ENCODE peak calls at places on chromosomes 3 and 15, in six cellular contexts. C is natural killer cell, D is iPS-NIHi11, S is astrocyte, M is AG09319, E is HEK293T. L is an unnamed sample.

GRCh38 chr15:69140306-69140705 is 20.1 kb upstream of the GLCE start:
- DNase-seq in C (no peak), M (no peak), S (no peak), E (no peak), D (no peak), L (no peak)

GRCh38 chr3:13110678-13111116 is 37.5 kb upstream of the IQSEC1 start:
- DNase-seq in S (no peak), C (peak; percentile 26), D (no peak), M (no peak), E (no peak), L (no peak)

GRCh38 chr15:64681424-64682024 is 93.9 kb downstream of the RBPMS2 start:
- DNase-seq in M (no peak), S (peak; percentile 35), D (peak; percentile 87), C (no peak), E (peak; percentile 69), L (no peak)

GRCh38 chr15:42091753-42092665 is 2.4 kb downstream of the PLA2G4D start:
- DNase-seq in C (no peak), D (no peak), S (no peak), M (no peak), E (no peak), L (no peak)

GRCh38 chr3:191376742-191377141 is 46.4 kb upstream of the UTS2B start:
- DNase-seq in E (no peak), S (peak; percentile 67), D (no peak), M (peak; percentile 38), C (no peak), L (no peak)

GRCh38 chr3:16910207-16910606 is 25.5 kb downstream of the PLCL2 start:
- DNase-seq in S (no peak), C (no peak), E (no peak), M (no peak), D (no peak), L (no peak)

GRCh38 chr15:48596415-48596814 is 49.1 kb downstream of the FBN1 start:
- DNase-seq in E (no peak), S (no peak), M (no peak), D (no peak), C (no peak), L (no peak)

GRCh38 chr3:41522620-41523019 is 323.3 kb downstream of the CTNNB1 start:
- DNase-seq in S (no peak), E (no peak), D (no peak), C (no peak), M (no peak), L (no peak)

GRCh38 chr15:80904941-80905532 is 84.6 kb downstream of the MESD start:
- DNase-seq in E (no peak), C (no peak), S (no peak), D (no peak), M (no peak), L (no peak)

GRCh38 chr3:162193148-162193547 is 696.5 kb downstream of the OTOL1 start:
- DNase-seq in E (no peak), D (no peak), M (no peak), S (no peak), C (no peak), L (no peak)

GRCh38 chr15:67732994-67733393 is 92.3 kb upstream of the SKOR1 start:
- DNase-seq in E (no peak), M (no peak), D (no peak), C (no peak), S (no peak), L (no peak)

GRCh38 chr15:45093622-45094357 is 20.2 kb downstream of the DUOX2 start:
- DNase-seq in E (no peak), D (no peak), M (no peak), S (no peak), C (no peak), L (no peak)

GRCh38 chr3:45958333-45958791 is 15.1 kb downstream of the CXCR6 start:
- DNase-seq in E (no peak), S (peak; percentile 33), D (no peak), C (no peak), M (no peak), L (no peak)

GRCh38 chr3:87997298-87997697 is 61.5 kb downstream of the CGGBP1 start:
- DNase-seq in S (no peak), C (no peak), E (no peak), M (no peak), D (no peak), L (peak; percentile 28)

GRCh38 chr15:58529041-58529440 is 97.2 kb downstream of the LIPC start:
- DNase-seq in M (no peak), S (no peak), C (no peak), D (no peak), E (no peak), L (no peak)

GRCh38 chr15:72203507-72203837 is 5.9 kb upstream of the GRAMD2A start:
- DNase-seq in E (no peak), D (no peak), S (peak; percentile 80), C (no peak), M (peak; percentile 92), L (no peak)

GRCh38 chr3:127788436-127788835 is 33.9 kb downstream of the MGLL start:
- DNase-seq in C (no peak), M (no peak), S (no peak), D (no peak), E (no peak), L (no peak)

GRCh38 chr15:88613074-88613944 is 7.8 kb upstream of the AEN start:
- DNase-seq in C (no peak), E (no peak), M (no peak), S (peak; percentile 24), D (no peak), L (no peak)

GRCh38 chr3:49661281-49661680 is 12.9 kb upstream of the APEH start:
- DNase-seq in S (no peak), D (no peak), C (no peak), E (no peak), M (no peak), L (no peak)

GRCh38 chr15:90868261-90868689 is at the start of gene FURIN:
- DNase-seq in E (no peak), C (no peak), M (no peak), S (no peak), D (no peak), L (no peak)

GRCh38 chr15:95760508-95760907 is 570.0 kb upstream of the NR2F2 start:
- DNase-seq in E (no peak), S (no peak), D (peak; percentile 37), C (peak; percentile 16), M (no peak), L (no peak)

GRCh38 chr3:45026957-45027356 is 854 bp downstream of the CLEC3B start:
- DNase-seq in M (no peak), S (no peak), C (no peak), E (no peak), D (peak; percentile 35), L (no peak)

GRCh38 chr3:114104414-114104813 is 47.9 kb downstream of the QTRT2 start:
- DNase-seq in E (no peak), S (peak; percentile 31), M (no peak), D (no peak), C (no peak), L (no peak)

GRCh38 chr3:98151241-98151640 is 4.0 kb downstream of the OR5H14 start:
- DNase-seq in E (no peak), S (peak; percentile 16), C (no peak), D (no peak), M (no peak), L (no peak)

GRCh38 chr15:41861736-41862356 is 23.2 kb downstream of the PLA2G4B start:
- DNase-seq in D (no peak), E (no peak), C (no peak), M (no peak), S (no peak), L (no peak)

L was measured in activated T-helper 9 cell treated with anti-CD3 and anti-CD28 coated beads, Interleukin-2, amount 50 U/mL, for 16 hours.